ENCODE peak calls at places on chromosomes 13 and 19, in seven cellular contexts. Z is GM23338, J is progenitor cell of endocrine pancreas, P is brain microvascular endothelial cell, N is tibial nerve, S is kidney epithelial cell, I is PC-9. A is an unnamed sample.

GRCh38 chr13:93685900-93686299 is 459.3 kb downstream of the GPC6 start:
- DNase-seq in Z (no peak), J (no peak), P (no peak), N (no peak), S (no peak), I (no peak), A (no peak)

GRCh38 chr13:25771208-25771607 is 280.6 kb downstream of the SHISA2 start:
- DNase-seq in Z (no peak), J (no peak), P (peak; percentile 34), N (no peak), S (no peak), I (peak; percentile 62), A (no peak)

GRCh38 chr19:32870981-32871451 is 1.4 kb upstream of the SLC7A9 start:
- DNase-seq in Z (no peak), J (no peak), P (no peak), N (no peak), S (no peak), I (no peak), A (no peak)

GRCh38 chr19:17450264-17451075 is 2.0 kb upstream of the TMEM221 start:
- DNase-seq in Z (no peak), J (no peak), P (no peak), N (no peak), S (peak; percentile 54), I (peak; percentile 94), A (no peak)

GRCh38 chr19:2087621-2088100 is 8.5 kb downstream of the MOB3A start:
- DNase-seq in Z (no peak), J (no peak), P (no peak), N (no peak), S (no peak), I (no peak), A (no peak)

GRCh38 chr13:99847318-99847750 is 124.2 kb downstream of the ZIC5 start:
- DNase-seq in Z (no peak), J (no peak), P (no peak), N (no peak), S (no peak), I (no peak), A (no peak)

GRCh38 chr19:57803594-57804325 is 11.0 kb downstream of the ZNF552 start:
- DNase-seq in Z (peak; percentile 92), J (peak; percentile 34), P (peak; percentile 77), N (no peak), S (peak; percentile 83), I (peak; percentile 53), A (no peak)

GRCh38 chr13:73107459-73107858 is 48.7 kb downstream of the KLF5 start:
- DNase-seq in Z (no peak), J (no peak), P (no peak), N (no peak), S (no peak), I (no peak), A (no peak)

GRCh38 chr19:16069813-16070365 is 6.4 kb upstream of the TPM4 start:
- DNase-seq in Z (no peak), J (no peak), P (no peak), N (no peak), S (no peak), I (no peak), A (no peak)

GRCh38 chr13:25347156-25347555 is 24.6 kb upstream of the ATP8A2 start:
- DNase-seq in Z (peak; percentile 53), J (no peak), P (no peak), N (no peak), S (no peak), I (no peak), A (no peak)

GRCh38 chr19:13726323-13726722 is 38.0 kb upstream of the MRI1 start:
- DNase-seq in Z (no peak), J (no peak), P (no peak), N (no peak), S (no peak), I (no peak), A (no peak)

GRCh38 chr19:13884726-13885591 is 8.0 kb downstream of the NANOS3 start:
- DNase-seq in Z (no peak), J (no peak), P (no peak), N (peak; percentile 35), S (no peak), I (no peak), A (no peak)

GRCh38 chr13:74555291-74556001 is 421.2 kb upstream of the KLF12 start:
- DNase-seq in Z (no peak), J (no peak), P (no peak), N (no peak), S (no peak), I (no peak), A (no peak)

GRCh38 chr13:112370311-112370710 is 5.8 kb upstream of the SPACA7 start:
- DNase-seq in Z (no peak), J (no peak), P (no peak), N (no peak), S (no peak), I (no peak), A (no peak)

GRCh38 chr13:105541565-105541964 is 993.9 kb downstream of the EFNB2 start:
- DNase-seq in Z (no peak), J (no peak), P (no peak), N (no peak), S (no peak), I (no peak), A (no peak)

GRCh38 chr13:90315061-90315460 is 1032.4 kb upstream of the MIR17HG start:
- DNase-seq in Z (peak; percentile 10), J (no peak), P (no peak), N (no peak), S (no peak), I (no peak), A (no peak)

DNA sequence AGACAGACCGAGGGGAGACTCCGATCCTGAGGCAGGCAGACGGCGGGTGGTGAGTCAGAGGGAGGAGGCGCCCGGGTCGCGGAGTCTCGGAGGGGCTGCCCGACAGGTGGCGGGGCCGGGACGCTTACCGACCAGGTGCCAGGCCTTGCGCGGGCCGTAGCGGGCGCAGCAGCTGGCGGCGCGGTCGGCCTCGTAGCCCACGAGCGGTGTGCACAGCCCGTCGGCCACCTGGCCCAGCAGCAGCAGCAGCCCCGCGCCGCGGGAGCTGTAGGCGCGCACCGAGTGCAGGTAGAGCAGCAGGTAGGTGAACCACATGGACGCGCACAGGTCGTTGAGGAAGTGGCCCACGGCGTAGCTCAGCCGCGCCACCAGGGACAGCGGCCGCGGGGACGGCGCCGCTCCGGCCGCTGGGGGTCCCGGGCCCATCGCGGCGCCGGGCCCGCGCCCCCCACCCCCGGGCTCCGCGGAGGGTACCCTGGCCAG is 367 bp downstream of the MFSD12 start:
- DNase-seq in Z (peak; percentile 51), J (no peak), P (no peak), N (no peak), S (no peak), I (peak; percentile 47), A (no peak)
- TF ChIP-seq CTCF in Z (no peak), J (peak; percentile 22), P (peak; percentile 4), N (no peak), S (no peak), I (no peak), A (peak; percentile 27)

GRCh38 chr13:27125357-27126282 is 46.0 kb downstream of the USP12 start:
- DNase-seq in Z (no peak), J (no peak), P (no peak), N (no peak), S (no peak), I (no peak), A (no peak)
- TF ChIP-seq CTCF in Z (peak; percentile 18), J (no peak), P (no peak), N (no peak), S (no peak), I (no peak), A (no peak)

DNA sequence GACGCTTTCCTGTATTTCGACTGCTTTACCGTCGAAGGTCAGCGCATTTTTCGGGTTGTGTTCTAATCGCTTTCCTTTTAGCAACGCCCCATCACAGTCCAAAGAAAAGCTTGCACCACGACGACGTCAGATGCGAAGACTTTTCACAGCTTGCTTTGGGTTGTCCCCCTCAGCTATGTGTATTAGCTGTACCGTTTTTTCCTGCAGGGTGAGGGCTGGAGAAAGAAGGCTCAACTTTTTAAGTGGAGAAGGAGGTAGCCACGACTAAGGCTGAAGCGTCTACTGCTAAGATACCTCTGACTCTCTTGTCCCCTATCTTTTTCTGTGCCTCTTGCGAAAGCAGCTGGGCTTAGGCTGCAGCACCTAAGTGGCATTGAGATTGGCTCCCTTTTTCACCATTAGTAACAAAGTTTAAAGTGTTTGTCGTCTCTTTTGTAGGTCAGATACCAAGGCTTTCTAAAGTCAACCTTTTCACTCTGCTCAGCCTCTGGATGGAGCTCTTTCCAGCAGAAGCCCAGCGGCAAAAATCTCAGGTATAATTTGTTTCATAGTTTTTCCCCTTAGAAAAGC is 793 bp downstream of the CDADC1 start:
- DNase-seq in Z (no peak), J (no peak), P (peak; percentile 6), N (no peak), S (no peak), I (no peak), A (no peak)
- TF ChIP-seq CTCF in Z (peak; percentile 24), J (peak; percentile 8), P (peak; percentile 40), N (no peak), S (peak; percentile 36), I (no peak), A (no peak)

GRCh38 chr13:51923983-51924539 is 62.3 kb downstream of the CCDC70 start:
- DNase-seq in Z (peak; percentile 75), J (no peak), P (no peak), N (no peak), S (no peak), I (no peak), A (no peak)
- TF ChIP-seq CTCF in Z (peak; percentile 52), J (peak; percentile 39), P (peak; percentile 61), N (no peak), S (peak; percentile 25), I (peak; percentile 64), A (no peak)

GRCh38 chr13:49517461-49517860 is 21.7 kb downstream of the PHF11 start:
- DNase-seq in Z (peak; percentile 36), J (no peak), P (no peak), N (no peak), S (no peak), I (no peak), A (no peak)
- TF ChIP-seq CTCF in Z (peak; percentile 47), J (peak; percentile 50), P (peak; percentile 72), N (peak; percentile 54), S (peak; percentile 31), I (no peak), A (no peak)

GRCh38 chr19:40217921-40218890 is at the start of gene TTC9B:
- DNase-seq in Z (peak; percentile 90), J (no peak), P (no peak), N (no peak), S (no peak), I (no peak), A (no peak)
- TF ChIP-seq CTCF in Z (peak; percentile 22), J (no peak), P (no peak), N (no peak), S (no peak), I (no peak), A (no peak)

GRCh38 chr13:51237887-51238286 is 15.7 kb downstream of the FAM124A start:
- DNase-seq in Z (no peak), J (no peak), P (no peak), N (no peak), S (no peak), I (no peak), A (no peak)
- TF ChIP-seq CTCF in Z (no peak), J (no peak), P (no peak), N (no peak), S (no peak), I (no peak), A (no peak)

A was measured in gastrocnemius medialis.